ENCODE peak calls at places on chromosomes 2 and 18, in five cellular contexts. X, I, F, D and G are unnamed samples.
A peak's percentile ranks its signal among the peaks of the same experiment; 100 is the strongest.

GRCh38 chr2:97657986-97658690 is 5.7 kb downstream of the ACTR1B start:
- DNase-seq in X (no peak), I (no peak), F (no peak), D (no peak), G (no peak)

GRCh38 chr2:215745316-215745715 is 268.0 kb downstream of the MREG start:
- DNase-seq in X (no peak), I (no peak), F (no peak), D (no peak), G (no peak)

GRCh38 chr18:394997-395383 is 105.5 kb downstream of the COLEC12 start:
- DNase-seq in X (no peak), I (no peak), F (no peak), D (peak; percentile 87), G (no peak)

GRCh38 chr2:204487447-204488229 is 57.6 kb upstream of the PARD3B start:
- DNase-seq in X (no peak), I (no peak), F (no peak), D (peak; percentile 10), G (no peak)

GRCh38 chr2:12702661-12703121 is 14.0 kb upstream of the TRIB2 start:
- DNase-seq in X (no peak), I (no peak), F (peak; percentile 92), D (peak; percentile 79), G (no peak)

GRCh38 chr2:133641497-133641896 is 73.2 kb upstream of the NCKAP5 start:
- DNase-seq in X (no peak), I (no peak), F (peak; percentile 99), D (peak; percentile 59), G (no peak)

GRCh38 chr2:47629501-47630460 is 153.2 kb upstream of the MSH6 start:
- DNase-seq in X (no peak), I (no peak), F (no peak), D (no peak), G (no peak)

GRCh38 chr2:37920570-37920969 is 4.5 kb upstream of the RMDN2 start:
- DNase-seq in X (no peak), I (no peak), F (peak; percentile 53), D (peak; percentile 61), G (no peak)

GRCh38 chr2:40200516-40200915 is 251.4 kb downstream of the SLC8A1 start:
- DNase-seq in X (no peak), I (no peak), F (no peak), D (peak; percentile 55), G (no peak)

GRCh38 chr2:215507126-215507525 is 71.3 kb upstream of the FN1 start:
- DNase-seq in X (no peak), I (no peak), F (no peak), D (no peak), G (no peak)

GRCh38 chr2:99554238-99554637 is 64.4 kb upstream of the REV1 start:
- DNase-seq in X (no peak), I (no peak), F (peak; percentile 48), D (no peak), G (no peak)

GRCh38 chr2:238720232-238720672 is 127.6 kb upstream of the TWIST2 start:
- DNase-seq in X (no peak), I (peak; percentile 43), F (peak; percentile 93), D (peak; percentile 7), G (peak; percentile 58)

GRCh38 chr2:176178807-176179271 is 9.6 kb upstream of the HOXD1 start:
- DNase-seq in X (no peak), I (no peak), F (no peak), D (no peak), G (peak; percentile 34)

GRCh38 chr2:47313141-47313691 is 89.7 kb upstream of the MSH2 start:
- DNase-seq in X (no peak), I (no peak), F (peak; percentile 90), D (no peak), G (no peak)

GRCh38 chr2:98757904-98758421 is 27.0 kb upstream of the MGAT4A start:
- DNase-seq in X (no peak), I (peak; percentile 69), F (peak; percentile 96), D (peak; percentile 88), G (peak; percentile 67)

GRCh38 chr18:74506405-74507119 is 10.4 kb downstream of the CNDP2 start:
- DNase-seq in X (peak; percentile 53), I (no peak), F (no peak), D (no peak), G (no peak)

GRCh38 chr2:239594772-239595608 is 194.2 kb upstream of the HDAC4 start:
- DNase-seq in X (peak; percentile 69), I (no peak), F (no peak), D (no peak), G (no peak)

GRCh38 chr2:9308186-9308955 is 101.8 kb downstream of the ASAP2 start:
- DNase-seq in X (no peak), I (no peak), F (peak; percentile 27), D (no peak), G (no peak)

GRCh38 chr2:72136933-72137497 is 10.6 kb downstream of the CYP26B1 start:
- DNase-seq in X (no peak), I (no peak), F (no peak), D (no peak), G (no peak)

GRCh38 chr2:177592945-177593344 is 200.4 kb downstream of the AGPS start:
- DNase-seq in X (no peak), I (no peak), F (no peak), D (no peak), G (no peak)

GRCh38 chr2:104378853-104379374 is 475.0 kb upstream of the POU3F3 start:
- DNase-seq in X (no peak), I (no peak), F (no peak), D (no peak), G (peak; percentile 21)

GRCh38 chr18:14085770-14086458 is 46.3 kb downstream of the ZNF519 start:
- DNase-seq in X (no peak), I (no peak), F (no peak), D (no peak), G (no peak)

GRCh38 chr2:15560404-15560987 is 638 bp downstream of the NBAS start:
- DNase-seq in X (no peak), I (peak; percentile 23), F (peak; percentile 32), D (peak; percentile 21), G (peak; percentile 26)

GRCh38 chr2:85132834-85133637 is at the start of gene TCF7L1:
- DNase-seq in X (peak; percentile 92), I (peak; percentile 44), F (peak; percentile 89), D (peak; percentile 71), G (peak; percentile 68)

GRCh38 chr18:3027301-3027700 is 14.4 kb upstream of the LPIN2 start:
- DNase-seq in X (no peak), I (no peak), F (no peak), D (no peak), G (no peak)

GRCh38 chr2:205654878-205655601 is 27.3 kb upstream of the NRP2 start:
- DNase-seq in X (no peak), I (no peak), F (peak; percentile 82), D (peak; percentile 84), G (no peak)

GRCh38 chr18:73739098-73739497 is 408.5 kb downstream of the FBXO15 start:
- DNase-seq in X (no peak), I (no peak), F (peak; percentile 47), D (no peak), G (no peak)

GRCh38 chr18:49727816-49728215 is 85.5 kb downstream of the ACAA2 start:
- DNase-seq in X (no peak), I (no peak), F (no peak), D (no peak), G (no peak)

GRCh38 chr2:21032338-21033236 is 11.3 kb downstream of the APOB start:
- DNase-seq in X (peak; percentile 31), I (no peak), F (no peak), D (no peak), G (no peak)

GRCh38 chr2:9285921-9286320 is 79.3 kb downstream of the ASAP2 start:
- DNase-seq in X (no peak), I (no peak), F (peak; percentile 36), D (no peak), G (no peak)

GRCh38 chr2:222309361-222309760 is 10.6 kb upstream of the PAX3 start:
- DNase-seq in X (no peak), I (no peak), F (no peak), D (no peak), G (no peak)

GRCh38 chr2:15979051-15979758 is 38.9 kb downstream of the MYCN start:
- DNase-seq in X (no peak), I (no peak), F (no peak), D (no peak), G (no peak)

GRCh38 chr18:48649231-48649630 is 110.4 kb downstream of the CTIF start:
- DNase-seq in X (no peak), I (no peak), F (no peak), D (no peak), G (no peak)

GRCh38 chr2:168635065-168635577 is 167.3 kb upstream of the NOSTRIN start:
- DNase-seq in X (no peak), I (no peak), F (no peak), D (no peak), G (no peak)

GRCh38 chr2:233056961-233057605 is 3.1 kb upstream of the INPP5D start:
- DNase-seq in X (peak; percentile 54), I (no peak), F (no peak), D (no peak), G (no peak)
- TF ChIP-seq CTCF in X (no peak), I (no peak), F (no peak), D (no peak), G (no peak)

GRCh38 chr2:189521686-189522434 is 58.7 kb downstream of the SLC40A1 start:
- DNase-seq in X (no peak), I (no peak), F (no peak), D (no peak), G (no peak)
- TF ChIP-seq CTCF in X (no peak), I (no peak), F (no peak), D (peak; percentile 14), G (no peak)

GRCh38 chr2:95329891-95330822 is 33.0 kb downstream of the KCNIP3 start:
- DNase-seq in X (no peak), I (no peak), F (no peak), D (no peak), G (no peak)
- TF ChIP-seq CTCF in X (no peak), I (no peak), F (no peak), D (peak; percentile 26), G (no peak)

GRCh38 chr2:165646321-165646801 is 147.7 kb downstream of the GALNT3 start:
- DNase-seq in X (no peak), I (no peak), F (no peak), D (no peak), G (no peak)

GRCh38 chr2:165648826-165649225 is 145.2 kb downstream of the GALNT3 start:
- DNase-seq in X (no peak), I (no peak), F (no peak), D (no peak), G (no peak)

DNA sequence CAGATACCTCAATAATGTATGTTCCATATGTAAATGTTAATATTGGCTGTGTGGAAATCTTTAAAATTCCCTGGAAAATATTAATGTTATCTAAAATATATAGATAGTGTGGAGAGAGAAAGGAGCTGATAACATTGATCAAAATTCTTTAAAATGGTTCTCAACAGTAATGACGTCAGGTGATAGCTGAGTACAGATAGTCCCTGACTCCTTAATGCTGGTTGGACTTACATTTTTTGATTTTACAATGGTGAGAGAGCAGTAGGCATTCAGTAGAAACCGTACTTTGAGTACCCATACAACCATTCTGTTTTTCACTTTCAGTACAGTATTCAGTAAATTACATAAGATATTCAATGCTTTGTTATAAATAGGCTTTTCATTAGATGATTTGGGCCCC is 146.6 kb downstream of the GALNT3 start:
- DNase-seq in X (no peak), I (no peak), F (no peak), D (no peak), G (no peak)
- TF ChIP-seq CTCF in X (no peak), I (no peak), F (no peak), D (no peak), G (no peak)

GRCh38 chr2:64238799-64239198 is 94.6 kb upstream of the PELI1 start:
- DNase-seq in X (no peak), I (no peak), F (no peak), D (no peak), G (no peak)

GRCh38 chr2:64243081-64244048 is 99.1 kb upstream of the PELI1 start:
- DNase-seq in X (no peak), I (no peak), F (peak; percentile 50), D (no peak), G (no peak)

GRCh38 chr2:64244049-64244446 is 99.8 kb upstream of the PELI1 start:
- DNase-seq in X (no peak), I (no peak), F (peak; percentile 88), D (no peak), G (no peak)
- TF ChIP-seq CTCF in X (no peak), I (no peak), F (no peak), D (no peak), G (no peak)